ENCODE peak calls at places on chromosomes 4 and X, in four cellular contexts. L, V, A and H are unnamed samples.
A peak's percentile ranks its signal among the peaks of the same experiment; 100 is the strongest.

GRCh38 chrX:119682019-119682989 is 10.7 kb downstream of the SEPTIN6 start:
- DNase-seq in L (no peak), V (peak; percentile 73), A (no peak), H (no peak)

GRCh38 chrX:73069365-73070035 is 9.8 kb downstream of the PABPC1L2A start:
- DNase-seq in L (no peak), V (no peak), A (no peak), H (no peak)

GRCh38 chr4:123325241-123325681 is 71.3 kb upstream of the SPRY1 start:
- DNase-seq in L (no peak), V (peak; percentile 75), A (no peak), H (no peak)

GRCh38 chr4:133865606-133866327 is 335.8 kb downstream of the PABPC4L start:
- DNase-seq in L (no peak), V (no peak), A (peak; percentile 6), H (no peak)

GRCh38 chr4:38092701-38093100 is 132.5 kb downstream of the PTTG2 start:
- DNase-seq in L (no peak), V (no peak), A (no peak), H (no peak)

GRCh38 chr4:71251266-71251665 is 87.6 kb upstream of the SLC4A4 start:
- DNase-seq in L (no peak), V (no peak), A (no peak), H (no peak)

GRCh38 chrX:131881194-131881593 is 141.9 kb upstream of the STK26 start:
- DNase-seq in L (no peak), V (no peak), A (no peak), H (no peak)

GRCh38 chr4:75249739-75250138 is 264.5 kb downstream of the RCHY1 start:
- DNase-seq in L (no peak), V (no peak), A (no peak), H (no peak)

GRCh38 chr4:19969492-19969891 is 282.2 kb upstream of the SLIT2 start:
- DNase-seq in L (peak; percentile 22), V (no peak), A (no peak), H (no peak)

GRCh38 chr4:52670121-52670520 is 11.0 kb upstream of the USP46 start:
- DNase-seq in L (no peak), V (no peak), A (peak; percentile 18), H (no peak)

GRCh38 chrX:71291381-71291780 is 7.9 kb downstream of the NONO start:
- DNase-seq in L (no peak), V (no peak), A (no peak), H (no peak)

GRCh38 chr4:28357985-28358384 is 1497.3 kb downstream of the STIM2 start:
- DNase-seq in L (no peak), V (no peak), A (no peak), H (no peak)

GRCh38 chrX:134247492-134247891 is 10.5 kb downstream of the CCDC160 start:
- DNase-seq in L (no peak), V (no peak), A (no peak), H (no peak)

GRCh38 chrX:44946771-44947170 is 73.8 kb downstream of the KDM6A start:
- DNase-seq in L (no peak), V (no peak), A (no peak), H (no peak)

GRCh38 chrX:42246814-42247213 is 323.5 kb upstream of the CASK start:
- DNase-seq in L (no peak), V (no peak), A (peak; percentile 11), H (no peak)

DNA sequence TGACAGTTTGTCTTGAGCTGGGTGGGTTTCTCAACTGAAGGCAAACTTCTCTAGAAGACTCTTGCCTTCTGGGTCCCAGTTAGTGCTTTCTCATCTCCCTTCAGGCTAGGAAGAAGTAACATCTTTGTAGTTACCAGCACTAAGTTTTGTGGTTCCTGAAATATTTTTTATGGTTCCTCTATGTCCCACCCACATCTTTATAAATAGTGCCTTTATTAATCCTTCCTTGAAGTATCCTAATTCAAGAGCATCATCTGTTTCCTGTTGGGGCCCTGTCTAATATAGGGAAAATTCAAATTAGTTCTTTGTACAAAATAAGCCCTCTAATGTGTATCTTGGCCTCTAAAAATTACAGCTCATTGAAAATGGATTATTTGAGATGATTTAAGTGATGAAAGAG is 147.4 kb upstream of the MAOA start:
- DNase-seq in L (no peak), V (no peak), A (no peak), H (no peak)
- TF ChIP-seq TCF12 in L (no peak), V (no peak), A (no peak), H (no peak)

DNA sequence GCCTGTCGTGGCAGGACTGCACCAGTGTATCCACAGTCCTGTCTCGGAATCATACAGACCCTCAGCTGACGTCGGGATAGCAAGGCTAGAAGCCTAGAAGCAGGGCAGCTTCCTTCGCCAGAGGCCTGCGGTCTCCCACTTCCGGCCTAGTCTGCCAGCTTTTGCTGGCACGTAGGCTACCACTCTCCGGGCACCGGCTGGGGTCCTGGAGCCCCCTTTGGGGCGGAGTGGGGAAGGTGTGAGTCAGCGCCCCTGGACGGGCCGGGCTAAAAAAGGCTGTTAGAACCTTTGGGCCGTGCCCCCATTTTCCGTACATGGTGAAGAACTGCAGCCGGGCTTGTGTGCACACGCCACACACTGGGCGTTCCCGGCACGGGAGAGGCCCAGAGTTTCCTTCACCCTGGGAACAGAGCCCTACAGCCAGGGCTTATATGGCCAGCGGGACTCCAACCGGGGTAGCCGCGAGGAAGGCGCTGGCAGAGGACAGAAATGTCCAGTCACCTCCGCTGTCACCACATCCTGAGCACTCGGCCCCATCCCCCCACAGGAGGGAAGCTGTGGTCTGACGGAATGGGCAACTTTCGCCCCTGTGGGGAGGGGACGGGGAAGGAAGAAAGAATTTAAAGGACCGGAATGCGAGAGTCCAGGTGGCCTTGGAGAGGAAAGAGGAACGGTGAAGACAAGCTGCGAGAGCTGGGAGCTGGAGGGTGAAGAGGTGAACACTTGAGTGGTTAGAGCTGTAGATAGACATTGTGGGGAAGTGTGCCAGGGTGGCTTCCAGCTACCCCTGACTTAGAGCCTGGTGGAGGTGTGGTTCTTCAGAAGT is 4.6 kb downstream of the MAGIX start:
- DNase-seq in L (peak; percentile 30), V (peak; percentile 51), A (no peak), H (no peak)
- H3K4me3 ChIP-seq in L (peak overlapping the region; percentile 36), V (peak overlapping the region; percentile 37), A (no peak overlapping the region), H (peak overlapping the region; percentile 41)

DNA sequence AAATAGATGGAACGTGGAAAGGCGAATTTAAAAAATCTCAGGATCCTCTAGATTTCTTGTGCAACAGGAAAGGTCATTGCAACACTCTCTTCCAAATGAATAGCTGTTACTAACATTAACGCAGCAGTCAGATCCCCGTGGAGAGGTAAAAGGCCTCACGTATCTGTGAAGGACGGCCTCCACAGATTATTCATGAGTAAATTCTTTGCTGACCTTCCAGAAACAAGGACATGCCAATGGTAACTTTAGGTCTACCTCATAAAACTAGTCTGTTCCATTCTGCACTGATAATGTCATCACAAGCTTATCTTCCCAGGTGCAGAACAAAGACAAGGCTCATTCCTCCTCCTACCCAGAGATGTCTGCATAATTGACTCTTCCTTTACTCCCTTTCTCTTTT is 16.1 kb upstream of the REPS2 start:
- DNase-seq in L (no peak), V (no peak), A (no peak), H (no peak)
- TF ChIP-seq RAD21 in L (no peak), V (no peak), A (no peak), H (no peak)

DNA sequence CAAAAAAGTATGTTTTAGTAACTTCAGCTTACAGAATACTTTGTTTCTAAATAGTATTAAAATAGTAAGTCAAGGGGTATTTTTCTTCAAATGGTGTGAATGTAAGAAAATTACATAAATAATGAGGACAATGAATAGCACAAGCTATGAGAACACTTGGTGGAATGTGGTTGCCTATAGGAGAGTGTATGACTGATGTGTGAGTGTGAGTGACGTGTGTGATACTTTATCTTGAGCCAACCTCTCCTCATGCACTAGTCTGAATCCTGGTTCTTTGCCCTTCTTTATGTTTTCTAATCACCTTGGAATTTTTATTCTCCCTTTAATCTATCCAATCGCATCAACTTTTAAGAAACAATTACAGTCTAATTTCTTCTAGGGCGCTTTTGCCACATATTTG is 98.3 kb downstream of the YIPF7 start:
- DNase-seq in L (no peak), V (no peak), A (no peak), H (no peak)
- TF ChIP-seq TCF12 in L (no peak), V (no peak), A (no peak), H (no peak)

GRCh38 chr4:81467672-81467964 is 4.1 kb downstream of the RASGEF1B start:
- DNase-seq in L (no peak), V (no peak), A (no peak), H (no peak)
- H3K4me3 ChIP-seq in L (peak overlapping the region; percentile 34), V (no peak overlapping the region), A (no peak overlapping the region), H (no peak overlapping the region)